ENCODE peak calls at places on chromosomes 13 and 19, in four cellular contexts. W is fibroblast of the conjunctiva; A is psoas muscle; K is stimulated activated CD4-positive, alpha-beta T cell treated with anti-CD3 and anti-CD28 coated beads, TNF-alpha, amount 100 ng/mL, for 24 hours. Y is an unnamed sample.

GRCh38 chr19:11597202-11598102 is at the start of gene ZNF627:
- DNase-seq in A (peak), K (peak), W (peak), Y (peak)

GRCh38 chr13:47175172-47175806 is 278.4 kb upstream of the HTR2A start:
- DNase-seq in A (no peak), W (peak), K (no peak), Y (no peak)

GRCh38 chr13:40504641-40505040 is 161.8 kb downstream of the FOXO1 start:
- DNase-seq in K (no peak), W (no peak), A (no peak), Y (no peak)

GRCh38 chr13:112354330-112355273 is 21.6 kb upstream of the SPACA7 start:
- DNase-seq in W (no peak), A (no peak), K (no peak), Y (no peak)

GRCh38 chr19:1400281-1401137 is 833 bp downstream of the GAMT start:
- DNase-seq in W (no peak), K (no peak), A (peak), Y (no peak)

GRCh38 chr19:42233638-42234292 is 8.6 kb downstream of the GSK3A start:
- DNase-seq in W (no peak), A (no peak), K (no peak), Y (no peak)

GRCh38 chr19:4645718-4646117 is 6.4 kb downstream of the TNFAIP8L1 start:
- DNase-seq in W (no peak), A (no peak), K (no peak), Y (no peak)

GRCh38 chr13:110471833-110472162 is 89.7 kb downstream of the RAB20 start:
- DNase-seq in K (no peak), A (peak), W (no peak), Y (peak)

GRCh38 chr13:51477653-51478324 is 25.0 kb upstream of the INTS6 start:
- DNase-seq in A (no peak), K (no peak), W (no peak), Y (no peak)